ENCODE peak calls at places on chromosomes 2 and 18, in nine cellular contexts. O, C, A, Z, V, I, L, G and F are unnamed samples.

GRCh38 chr18:56267334-56267733 is 371.1 kb downstream of the TXNL1 start:
- DNase-seq in V (no peak), I (no peak), Z (no peak), G (no peak), L (no peak), O (no peak), C (peak; percentile 59), A (no peak), F (no peak)

GRCh38 chr18:2406544-2406943 is 164.8 kb downstream of the METTL4 start:
- DNase-seq in C (no peak), L (no peak), G (no peak), V (peak; percentile 66), I (no peak), Z (no peak), A (no peak), O (no peak), F (no peak)

GRCh38 chr2:150909613-150910012 is 352.1 kb downstream of the RBM43 start:
- DNase-seq in L (no peak), G (peak; percentile 6), I (no peak), C (no peak), Z (peak; percentile 14), O (no peak), A (no peak), V (no peak), F (no peak)

GRCh38 chr2:149679286-149679685 is 91.7 kb upstream of the MMADHC start:
- DNase-seq in V (peak; percentile 67), O (no peak), G (peak; percentile 22), A (no peak), L (no peak), C (no peak), Z (peak; percentile 32), I (no peak), F (no peak)

GRCh38 chr2:230796280-230796862 is 68.4 kb upstream of the ITM2C start:
- DNase-seq in O (no peak), I (no peak), C (no peak), Z (no peak), A (no peak), L (no peak), V (peak; percentile 69), G (no peak), F (no peak)

GRCh38 chr2:230794472-230794871 is 70.3 kb upstream of the ITM2C start:
- DNase-seq in G (no peak), A (no peak), C (peak; percentile 35), V (peak; percentile 19), L (no peak), Z (peak; percentile 53), O (no peak), I (no peak), F (no peak)

GRCh38 chr2:182628901-182629300 is 87.2 kb upstream of the DNAJC10 start:
- DNase-seq in G (no peak), O (no peak), Z (no peak), L (no peak), V (no peak), C (no peak), I (no peak), A (no peak), F (no peak)

GRCh38 chr18:45291616-45292612 is 323.4 kb upstream of the SLC14A2 start:
- DNase-seq in Z (peak; percentile 40), L (no peak), I (no peak), C (no peak), A (no peak), G (no peak), V (no peak), O (no peak), F (no peak)

GRCh38 chr2:190718652-190719526 is 70.0 kb downstream of the NAB1 start:
- DNase-seq in G (peak; percentile 74), L (peak; percentile 26), V (peak; percentile 81), A (peak; percentile 41), Z (peak; percentile 35), I (no peak), C (no peak), O (peak; percentile 19), F (no peak)

GRCh38 chr18:33746261-33746660 is 168.2 kb downstream of the ASXL3 start:
- DNase-seq in I (no peak), C (no peak), G (no peak), O (no peak), V (no peak), Z (no peak), L (no peak), A (no peak), F (no peak)

GRCh38 chr2:158745067-158745865 is 49.9 kb upstream of the DAPL1 start:
- DNase-seq in V (peak; percentile 74), Z (peak; percentile 61), C (no peak), A (no peak), O (no peak), I (peak; percentile 55), G (peak; percentile 66), L (peak; percentile 49), F (peak; percentile 54)

GRCh38 chr2:238425505-238425978 is 1.2 kb upstream of the ASB1 start:
- DNase-seq in G (no peak), L (no peak), I (no peak), A (peak; percentile 1), Z (no peak), O (no peak), C (no peak), V (no peak), F (no peak)

GRCh38 chr2:2184549-2185249 is 146.4 kb downstream of the MYT1L start:
- DNase-seq in V (no peak), L (no peak), G (no peak), I (no peak), Z (no peak), C (no peak), A (no peak), O (peak; percentile 68), F (no peak)

GRCh38 chr2:108330971-108331370 is 42.3 kb downstream of the SULT1C2 start:
- DNase-seq in G (no peak), C (no peak), I (no peak), V (no peak), L (no peak), A (no peak), O (no peak), Z (peak; percentile 68), F (no peak)

GRCh38 chr2:98908909-98909308 is 27.1 kb downstream of the CRACDL start:
- DNase-seq in V (peak; percentile 52), G (no peak), L (no peak), A (peak; percentile 11), I (no peak), Z (peak; percentile 81), O (peak; percentile 45), C (no peak), F (no peak)

GRCh38 chr2:73776869-73777519 is 2.9 kb downstream of the DUSP11 start:
- DNase-seq in Z (no peak), V (peak; percentile 70), I (no peak), C (no peak), G (no peak), L (no peak), O (no peak), A (no peak), F (no peak)

GRCh38 chr2:41116106-41116797 is 664.4 kb upstream of the SLC8A1 start:
- DNase-seq in G (no peak), I (no peak), Z (no peak), A (no peak), O (no peak), V (no peak), C (no peak), L (no peak), F (no peak)

GRCh38 chr18:57497372-57498294 is 62.5 kb downstream of the ONECUT2 start:
- DNase-seq in A (no peak), G (peak; percentile 29), C (no peak), L (no peak), I (no peak), O (no peak), V (peak; percentile 24), Z (no peak), F (no peak)

GRCh38 chr2:11071207-11071606 is 84.1 kb upstream of the SLC66A3 start:
- DNase-seq in A (no peak), Z (peak; percentile 54), L (no peak), I (no peak), C (no peak), G (no peak), O (peak; percentile 75), V (peak; percentile 20), F (no peak)
- TF ChIP-seq POLR2A in A (no peak), Z (no peak), L (no peak), I (no peak), C (no peak), G (no peak), O (no peak), V (no peak), F (no peak)

GRCh38 chr18:38539373-38539772 is 973.8 kb upstream of the CELF4 start:
- DNase-seq in I (no peak), G (no peak), Z (no peak), O (no peak), A (no peak), C (no peak), L (no peak), V (no peak), F (no peak)
- H3K4me3 ChIP-seq in I (no peak overlapping the region), G (no peak overlapping the region), Z (no peak overlapping the region), O (no peak overlapping the region), A (no peak overlapping the region), C (no peak overlapping the region), L (no peak overlapping the region), V (no peak overlapping the region), F (no peak overlapping the region)

GRCh38 chr2:101517753-101518152 is 42.8 kb upstream of the RFX8 start:
- DNase-seq in L (no peak), I (no peak), G (peak; percentile 83), Z (peak; percentile 63), A (no peak), V (peak; percentile 65), O (no peak), C (no peak), F (no peak)

GRCh38 chr2:101515512-101515911 is 40.6 kb upstream of the RFX8 start:
- DNase-seq in L (no peak), Z (no peak), I (no peak), G (no peak), A (no peak), V (peak; percentile 73), O (no peak), C (no peak), F (peak; percentile 71)

GRCh38 chr2:101516349-101516748 is 41.4 kb upstream of the RFX8 start:
- DNase-seq in O (no peak), Z (no peak), G (no peak), L (no peak), V (no peak), I (no peak), C (no peak), A (no peak), F (no peak)

GRCh38 chr2:101518470-101519172 is 43.7 kb upstream of the RFX8 start:
- DNase-seq in O (peak; percentile 85), G (peak; percentile 83), V (peak; percentile 50), A (peak; percentile 61), Z (peak; percentile 54), C (no peak), I (no peak), L (peak; percentile 56), F (peak; percentile 42)

GRCh38 chr2:101516833-101517690 is 42.1 kb upstream of the RFX8 start:
- DNase-seq in Z (peak; percentile 98), C (no peak), V (peak; percentile 94), G (peak; percentile 93), L (no peak), O (peak; percentile 90), I (no peak), A (peak; percentile 45), F (no peak)
- TF ChIP-seq POLR2A in Z (no peak), C (no peak), V (no peak), G (no peak), L (no peak), O (no peak), I (no peak), A (no peak), F (no peak)

DNA sequence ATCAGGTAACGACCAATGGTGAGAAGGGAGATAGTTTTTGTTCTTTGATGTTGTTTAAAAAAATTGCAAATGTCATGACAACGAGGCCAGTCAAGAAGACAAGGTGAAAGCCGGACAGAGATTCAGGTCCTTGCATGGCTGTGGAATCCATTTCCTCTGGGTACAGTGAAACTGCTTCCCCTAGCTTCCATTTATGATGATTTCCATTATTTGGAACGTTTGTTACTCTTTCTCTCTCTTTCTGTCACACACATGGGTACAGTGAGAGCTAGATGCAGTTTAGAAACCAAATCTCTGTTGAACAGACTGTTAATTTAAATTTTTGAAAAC is 57.4 kb upstream of the MSH2 start:
- DNase-seq in C (no peak), V (no peak), O (no peak), I (no peak), G (no peak), Z (no peak), A (no peak), L (no peak), F (no peak)
- H3K4me3 ChIP-seq in C (no peak overlapping the region), V (no peak overlapping the region), O (peak overlapping the region; percentile 20), I (no peak overlapping the region), G (peak overlapping the region; percentile 44), Z (no peak overlapping the region), A (peak overlapping the region; percentile 35), L (no peak overlapping the region), F (peak overlapping the region; percentile 28)